ENCODE peak calls at places on chromosomes 5 and 9, in seven cellular contexts. One of them, this sample, is unnamed.
A peak's percentile ranks its signal among the peaks of the same experiment; 100 is the strongest.

GRCh38 chr5:134153241-134153640 is 23.5 kb downstream of the SKP1 start:
- DNase-seq in type B pancreatic cell: no peak
- DNase-seq in chondrocyte: peak; percentile 41
- DNase-seq in CD8-positive, alpha-beta T cell: no peak
- DNase-seq in tibial nerve: no peak
- DNase-seq in GM13977: no peak
- DNase-seq in HepG2: no peak
- DNase-seq in this sample: no peak

GRCh38 chr5:150263801-150264621 is 25.6 kb downstream of the CAMK2A start:
- DNase-seq in type B pancreatic cell: no peak
- DNase-seq in chondrocyte: no peak
- DNase-seq in CD8-positive, alpha-beta T cell: no peak
- DNase-seq in tibial nerve: no peak
- DNase-seq in GM13977: no peak
- DNase-seq in HepG2: no peak
- DNase-seq in this sample: no peak

GRCh38 chr5:103523319-103523718 is 39.3 kb downstream of the NUDT12 start:
- DNase-seq in type B pancreatic cell: no peak
- DNase-seq in chondrocyte: no peak
- DNase-seq in CD8-positive, alpha-beta T cell: no peak
- DNase-seq in tibial nerve: no peak
- DNase-seq in GM13977: no peak
- DNase-seq in HepG2: peak; percentile 61
- DNase-seq in this sample: no peak

GRCh38 chr9:71587576-71588362 is 180.5 kb downstream of the CEMIP2 start:
- DNase-seq in type B pancreatic cell: no peak
- DNase-seq in chondrocyte: no peak
- DNase-seq in CD8-positive, alpha-beta T cell: no peak
- DNase-seq in tibial nerve: no peak
- DNase-seq in GM13977: no peak
- DNase-seq in HepG2: no peak
- DNase-seq in this sample: no peak

GRCh38 chr9:86079421-86080111 is 19.8 kb downstream of the GOLM1 start:
- DNase-seq in type B pancreatic cell: no peak
- DNase-seq in chondrocyte: no peak
- DNase-seq in CD8-positive, alpha-beta T cell: no peak
- DNase-seq in tibial nerve: no peak
- DNase-seq in GM13977: no peak
- DNase-seq in HepG2: no peak
- DNase-seq in this sample: no peak

GRCh38 chr9:91825866-91826265 is 124.2 kb downstream of the ROR2 start:
- DNase-seq in type B pancreatic cell: no peak
- DNase-seq in chondrocyte: no peak
- DNase-seq in CD8-positive, alpha-beta T cell: no peak
- DNase-seq in tibial nerve: no peak
- DNase-seq in GM13977: no peak
- DNase-seq in HepG2: no peak
- DNase-seq in this sample: no peak

GRCh38 chr9:106717686-106718085 is 145.3 kb upstream of the ZNF462 start:
- DNase-seq in type B pancreatic cell: no peak
- DNase-seq in chondrocyte: no peak
- DNase-seq in CD8-positive, alpha-beta T cell: no peak
- DNase-seq in tibial nerve: no peak
- DNase-seq in GM13977: no peak
- DNase-seq in HepG2: no peak
- DNase-seq in this sample: no peak

GRCh38 chr5:133232011-133232410 is 180.2 kb downstream of the HSPA4 start:
- DNase-seq in type B pancreatic cell: no peak
- DNase-seq in chondrocyte: no peak
- DNase-seq in CD8-positive, alpha-beta T cell: no peak
- DNase-seq in tibial nerve: no peak
- DNase-seq in GM13977: no peak
- DNase-seq in HepG2: no peak
- DNase-seq in this sample: no peak

GRCh38 chr5:135493406-135494180 is 41.4 kb upstream of the TIFAB start:
- DNase-seq in type B pancreatic cell: peak; percentile 29
- DNase-seq in chondrocyte: no peak
- DNase-seq in CD8-positive, alpha-beta T cell: peak; percentile 27
- DNase-seq in tibial nerve: no peak
- DNase-seq in GM13977: no peak
- DNase-seq in HepG2: no peak
- DNase-seq in this sample: no peak

GRCh38 chr9:110257097-110257955 is 1.0 kb upstream of the TXN start:
- DNase-seq in type B pancreatic cell: no peak
- DNase-seq in chondrocyte: no peak
- DNase-seq in CD8-positive, alpha-beta T cell: no peak
- DNase-seq in tibial nerve: no peak
- DNase-seq in GM13977: no peak
- DNase-seq in HepG2: peak; percentile 27
- DNase-seq in this sample: no peak

GRCh38 chr9:21744874-21745273 is 57.6 kb upstream of the MTAP start:
- DNase-seq in type B pancreatic cell: no peak
- DNase-seq in chondrocyte: no peak
- DNase-seq in CD8-positive, alpha-beta T cell: no peak
- DNase-seq in tibial nerve: no peak
- DNase-seq in GM13977: no peak
- DNase-seq in HepG2: no peak
- DNase-seq in this sample: no peak

GRCh38 chr5:132260714-132261615 is 3.5 kb downstream of the PDLIM4 start:
- DNase-seq in type B pancreatic cell: peak; percentile 37
- DNase-seq in chondrocyte: peak; percentile 42
- DNase-seq in CD8-positive, alpha-beta T cell: no peak
- DNase-seq in tibial nerve: peak; percentile 69
- DNase-seq in GM13977: no peak
- DNase-seq in HepG2: no peak
- DNase-seq in this sample: no peak

GRCh38 chr5:81755320-81755719 is 4.4 kb upstream of the SSBP2 start:
- DNase-seq in type B pancreatic cell: no peak
- DNase-seq in chondrocyte: no peak
- DNase-seq in CD8-positive, alpha-beta T cell: no peak
- DNase-seq in tibial nerve: peak; percentile 26
- DNase-seq in GM13977: no peak
- DNase-seq in HepG2: peak; percentile 20
- DNase-seq in this sample: no peak

GRCh38 chr9:115367780-115368179 is 249.8 kb upstream of the TNC start:
- DNase-seq in type B pancreatic cell: no peak
- DNase-seq in chondrocyte: no peak
- DNase-seq in CD8-positive, alpha-beta T cell: no peak
- DNase-seq in tibial nerve: no peak
- DNase-seq in GM13977: no peak
- DNase-seq in HepG2: no peak
- DNase-seq in this sample: no peak

GRCh38 chr5:78133423-78133822 is 161.1 kb downstream of the AP3B1 start:
- DNase-seq in type B pancreatic cell: no peak
- DNase-seq in chondrocyte: no peak
- DNase-seq in CD8-positive, alpha-beta T cell: no peak
- DNase-seq in tibial nerve: no peak
- DNase-seq in GM13977: no peak
- DNase-seq in HepG2: no peak
- DNase-seq in this sample: no peak

GRCh38 chr5:159061834-159062530 is 37.7 kb downstream of the EBF1 start:
- DNase-seq in type B pancreatic cell: no peak
- DNase-seq in chondrocyte: no peak
- DNase-seq in CD8-positive, alpha-beta T cell: no peak
- DNase-seq in tibial nerve: no peak
- DNase-seq in GM13977: no peak
- DNase-seq in HepG2: no peak
- DNase-seq in this sample: no peak

GRCh38 chr5:1729641-1730486 is 69.8 kb downstream of the MRPL36 start:
- DNase-seq in type B pancreatic cell: peak; percentile 65
- DNase-seq in chondrocyte: peak; percentile 83
- DNase-seq in CD8-positive, alpha-beta T cell: peak; percentile 32
- DNase-seq in tibial nerve: no peak
- DNase-seq in GM13977: no peak
- DNase-seq in HepG2: no peak
- DNase-seq in this sample: peak; percentile 36

GRCh38 chr5:180113660-180114303 is 42.2 kb upstream of the RNF130 start:
- DNase-seq in type B pancreatic cell: no peak
- DNase-seq in chondrocyte: no peak
- DNase-seq in CD8-positive, alpha-beta T cell: no peak
- DNase-seq in tibial nerve: no peak
- DNase-seq in GM13977: no peak
- DNase-seq in HepG2: no peak
- DNase-seq in this sample: no peak

GRCh38 chr9:137021979-137022619 is 5.9 kb downstream of the ABCA2 start:
- DNase-seq in type B pancreatic cell: no peak
- DNase-seq in chondrocyte: no peak
- DNase-seq in CD8-positive, alpha-beta T cell: peak; percentile 59
- DNase-seq in tibial nerve: no peak
- DNase-seq in GM13977: peak; percentile 78
- DNase-seq in HepG2: peak; percentile 88
- DNase-seq in this sample: no peak

GRCh38 chr9:127128341-127129072 is 6.1 kb upstream of the ANGPTL2 start:
- DNase-seq in type B pancreatic cell: no peak
- DNase-seq in chondrocyte: no peak
- DNase-seq in CD8-positive, alpha-beta T cell: no peak
- DNase-seq in tibial nerve: no peak
- DNase-seq in GM13977: no peak
- DNase-seq in HepG2: no peak
- DNase-seq in this sample: no peak

DNA sequence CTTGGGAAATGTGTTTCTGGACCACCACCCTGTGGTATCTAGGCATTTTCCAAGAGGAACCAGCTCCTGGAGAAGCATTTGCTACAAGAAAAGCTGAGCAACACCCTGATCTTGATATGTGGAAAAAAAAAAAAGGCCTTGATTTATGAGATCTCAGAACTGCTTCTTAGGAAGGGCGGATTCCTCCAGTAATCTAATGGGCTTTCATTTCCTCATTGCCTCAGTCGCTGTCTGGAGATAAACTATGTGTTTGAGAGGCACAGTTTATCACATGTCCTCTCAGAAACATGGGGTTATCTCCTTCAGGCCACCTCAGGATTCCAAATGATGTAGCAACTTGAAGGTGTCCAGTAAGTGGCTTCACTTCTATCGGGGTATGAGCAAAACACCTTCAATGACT is 56.5 kb upstream of the ZNF622 start:
- DNase-seq in type B pancreatic cell: no peak
- DNase-seq in chondrocyte: no peak
- DNase-seq in CD8-positive, alpha-beta T cell: no peak
- DNase-seq in tibial nerve: no peak
- DNase-seq in GM13977: no peak
- DNase-seq in HepG2: no peak
- DNase-seq in this sample: no peak
- TF ChIP-seq CTCF in type B pancreatic cell: no peak
- TF ChIP-seq CTCF in chondrocyte: no peak
- TF ChIP-seq CTCF in CD8-positive, alpha-beta T cell: no peak
- TF ChIP-seq CTCF in tibial nerve: no peak
- TF ChIP-seq CTCF in GM13977: no peak
- TF ChIP-seq CTCF in HepG2: no peak
- TF ChIP-seq CTCF in this sample: no peak

DNA sequence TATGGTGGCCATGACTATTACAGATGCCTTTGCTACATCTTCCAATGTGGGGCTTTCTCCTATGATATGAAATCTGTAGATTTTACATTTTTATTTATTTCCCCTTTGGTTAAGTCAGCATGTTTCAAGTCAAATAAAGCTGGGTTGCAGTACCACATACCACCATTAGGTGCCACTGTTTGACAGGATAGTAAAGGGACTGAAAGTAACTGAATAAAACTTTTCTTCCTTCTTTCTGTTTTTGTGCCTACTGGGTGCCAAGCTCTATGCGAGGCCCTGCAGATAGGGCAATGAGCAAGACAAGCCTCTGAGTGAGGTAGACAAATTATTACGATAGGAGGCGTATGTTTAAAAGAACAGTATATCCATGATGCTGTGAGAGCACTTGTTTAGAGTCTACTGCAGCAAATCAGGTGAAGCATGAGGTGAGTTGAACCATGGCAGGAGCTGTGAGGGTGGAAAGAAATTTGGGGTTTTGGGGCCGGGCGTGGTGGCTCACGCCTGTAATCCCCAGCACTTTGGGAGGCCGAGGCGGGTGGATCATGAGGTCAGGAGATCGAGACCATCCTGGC is 64.8 kb downstream of the GDNF start:
- DNase-seq in type B pancreatic cell: no peak
- DNase-seq in chondrocyte: no peak
- DNase-seq in CD8-positive, alpha-beta T cell: no peak
- DNase-seq in tibial nerve: no peak
- DNase-seq in GM13977: no peak
- DNase-seq in HepG2: peak; percentile 13
- DNase-seq in this sample: no peak
- TF ChIP-seq CTCF in type B pancreatic cell: peak; percentile 76
- TF ChIP-seq CTCF in chondrocyte: peak; percentile 79
- TF ChIP-seq CTCF in CD8-positive, alpha-beta T cell: peak; percentile 26
- TF ChIP-seq CTCF in tibial nerve: no peak
- TF ChIP-seq CTCF in GM13977: peak; percentile 52
- TF ChIP-seq CTCF in HepG2: peak; percentile 57
- TF ChIP-seq CTCF in this sample: peak; percentile 88

GRCh38 chr9:93120846-93121315 is 13.2 kb downstream of the NINJ1 start:
- DNase-seq in type B pancreatic cell: no peak
- DNase-seq in chondrocyte: peak; percentile 75
- DNase-seq in CD8-positive, alpha-beta T cell: no peak
- DNase-seq in tibial nerve: no peak
- DNase-seq in GM13977: no peak
- DNase-seq in HepG2: no peak
- DNase-seq in this sample: no peak

GRCh38 chr9:93117924-93118862 is 15.9 kb downstream of the NINJ1 start:
- DNase-seq in type B pancreatic cell: no peak
- DNase-seq in chondrocyte: peak; percentile 26
- DNase-seq in CD8-positive, alpha-beta T cell: no peak
- DNase-seq in tibial nerve: peak; percentile 9
- DNase-seq in GM13977: no peak
- DNase-seq in HepG2: no peak
- DNase-seq in this sample: peak; percentile 3

GRCh38 chr9:93119953-93120845 is 13.9 kb downstream of the NINJ1 start:
- DNase-seq in type B pancreatic cell: no peak
- DNase-seq in chondrocyte: peak; percentile 87
- DNase-seq in CD8-positive, alpha-beta T cell: no peak
- DNase-seq in tibial nerve: peak; percentile 86
- DNase-seq in GM13977: peak; percentile 86
- DNase-seq in HepG2: peak; percentile 94
- DNase-seq in this sample: peak; percentile 19

GRCh38 chr9:93118863-93119702 is 15.0 kb downstream of the NINJ1 start:
- DNase-seq in type B pancreatic cell: no peak
- DNase-seq in chondrocyte: peak; percentile 71
- DNase-seq in CD8-positive, alpha-beta T cell: no peak
- DNase-seq in tibial nerve: no peak
- DNase-seq in GM13977: no peak
- DNase-seq in HepG2: no peak
- DNase-seq in this sample: no peak

GRCh38 chr9:93119703-93119952 is 14.4 kb downstream of the NINJ1 start:
- DNase-seq in type B pancreatic cell: no peak
- DNase-seq in chondrocyte: no peak
- DNase-seq in CD8-positive, alpha-beta T cell: no peak
- DNase-seq in tibial nerve: no peak
- DNase-seq in GM13977: no peak
- DNase-seq in HepG2: no peak
- DNase-seq in this sample: no peak
- TF ChIP-seq CTCF in type B pancreatic cell: no peak
- TF ChIP-seq CTCF in chondrocyte: no peak
- TF ChIP-seq CTCF in CD8-positive, alpha-beta T cell: no peak
- TF ChIP-seq CTCF in tibial nerve: no peak
- TF ChIP-seq CTCF in GM13977: no peak
- TF ChIP-seq CTCF in HepG2: no peak
- TF ChIP-seq CTCF in this sample: no peak

DNA sequence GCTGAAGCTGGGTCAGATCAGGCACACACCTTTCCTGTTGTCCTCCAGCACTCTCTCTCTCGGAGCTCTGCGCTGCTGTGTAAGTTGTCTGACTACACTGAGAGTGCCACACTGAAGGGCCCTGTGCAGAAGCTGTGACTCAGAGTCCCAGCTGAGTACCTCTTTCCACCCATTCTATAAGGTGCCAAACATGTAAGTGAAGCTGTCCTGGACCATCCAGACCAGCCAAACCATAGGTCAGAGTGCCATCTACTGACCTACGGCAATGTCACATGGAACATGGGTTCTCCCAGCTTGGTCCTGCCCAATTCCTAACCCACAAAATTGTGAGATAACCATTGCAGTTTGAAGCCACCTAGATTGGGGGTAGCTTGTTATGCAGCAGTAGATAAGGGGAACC is 68.2 kb downstream of the ADCY2 start:
- DNase-seq in type B pancreatic cell: no peak
- DNase-seq in chondrocyte: no peak
- DNase-seq in CD8-positive, alpha-beta T cell: no peak
- DNase-seq in tibial nerve: no peak
- DNase-seq in GM13977: no peak
- DNase-seq in HepG2: no peak
- DNase-seq in this sample: no peak
- TF ChIP-seq CTCF in type B pancreatic cell: peak; percentile 50
- TF ChIP-seq CTCF in chondrocyte: no peak
- TF ChIP-seq CTCF in CD8-positive, alpha-beta T cell: no peak
- TF ChIP-seq CTCF in tibial nerve: no peak
- TF ChIP-seq CTCF in GM13977: no peak
- TF ChIP-seq CTCF in HepG2: peak; percentile 42
- TF ChIP-seq CTCF in this sample: no peak

This sample was measured in mesothelial cell of epicardium.